ENCODE peak calls at places on chromosome X, in eight cellular contexts. R is GM20000, J is T-helper 1 cell, C is brain microvascular endothelial cell, U is endothelial cell, B is fibroblast of the conjunctiva, D is HCEC 1CT, X is WTC11. A is an unnamed sample.
A peak's percentile ranks its signal among the peaks of the same experiment; 100 is the strongest.

GRCh38 chrX:49272426-49272825 is 2.8 kb downstream of the PPP1R3F start:
- DNase-seq in R (no peak), J (peak; percentile 49), C (no peak), U (no peak), B (no peak), D (no peak), X (no peak), A (peak; percentile 17)

GRCh38 chrX:13311560-13311959 is 8.3 kb downstream of the ATXN3L start:
- DNase-seq in R (no peak), J (no peak), C (no peak), U (no peak), B (no peak), D (no peak), X (no peak), A (no peak)

GRCh38 chrX:12973561-12974216 is 1.2 kb upstream of the TMSB4X start:
- DNase-seq in R (no peak), J (peak; percentile 65), C (no peak), U (no peak), B (no peak), D (no peak), X (no peak), A (no peak)

GRCh38 chrX:150649096-150649870 is 43.9 kb upstream of the MTMR1 start:
- DNase-seq in R (no peak), J (no peak), C (peak; percentile 47), U (no peak), B (peak; percentile 9), D (peak; percentile 55), X (no peak), A (no peak)

GRCh38 chrX:99722094-99722493 is 688.0 kb downstream of the PCDH19 start:
- DNase-seq in R (no peak), J (no peak), C (no peak), U (no peak), B (no peak), D (no peak), X (peak; percentile 13), A (no peak)

GRCh38 chrX:21959362-21960051 is 19.0 kb downstream of the SMS start:
- DNase-seq in R (no peak), J (no peak), C (no peak), U (no peak), B (no peak), D (no peak), X (no peak), A (no peak)

GRCh38 chrX:151970661-151971060 is 3.8 kb downstream of the GABRE start:
- DNase-seq in R (no peak), J (no peak), C (peak; percentile 82), U (no peak), B (peak; percentile 79), D (peak; percentile 86), X (no peak), A (no peak)

GRCh38 chrX:96563663-96564062 is 121.0 kb upstream of the DIAPH2 start:
- DNase-seq in R (no peak), J (no peak), C (no peak), U (no peak), B (peak; percentile 72), D (peak; percentile 33), X (no peak), A (no peak)

GRCh38 chrX:107684956-107685385 is 56.7 kb downstream of the PRPS1 start:
- DNase-seq in R (peak; percentile 31), J (peak; percentile 31), C (peak; percentile 30), U (peak; percentile 11), B (peak; percentile 63), D (peak; percentile 39), X (peak; percentile 23), A (no peak)

GRCh38 chrX:139203681-139204575 is 326.6 kb upstream of the F9 start:
- DNase-seq in R (peak; percentile 18), J (no peak), C (no peak), U (peak; percentile 35), B (no peak), D (peak; percentile 4), X (peak; percentile 25), A (no peak)

GRCh38 chrX:118231464-118231863 is 114.4 kb upstream of the WDR44 start:
- DNase-seq in R (no peak), J (no peak), C (no peak), U (no peak), B (no peak), D (no peak), X (no peak), A (no peak)

A was measured in chondrocyte.